ENCODE peak calls at places on chromosome 13, in eight cellular contexts. One of them, this sample, is unnamed.

GRCh38 chr13:61774903-61775302 is 359.3 kb upstream of the PCDH20 start:
- DNase-seq in Right ventricle myocardium superior: no peak
- DNase-seq in adipocyte: no peak
- DNase-seq in endodermal cell: no peak
- DNase-seq in DMS 273 treated with DMSO at 0.1 percent for 48 hours: no peak
- DNase-seq in EL: no peak
- DNase-seq in activated T-helper 1 cell treated with Interleukin-2 at 50 U/mL for 16 hours: no peak
- DNase-seq in stimulated activated CD4-positive, alpha-beta T cell treated with anti-CD3 and anti-CD28 coated beads, Interleukin-4, amount 100 ng/mL, for 24 hours: no peak
- DNase-seq in this sample: no peak

GRCh38 chr13:107203146-107203847 is 635.4 kb upstream of the ARGLU1 start:
- DNase-seq in activated T-helper 1 cell treated with Interleukin-2 at 50 U/mL for 16 hours: no peak
- DNase-seq in DMS 273 treated with DMSO at 0.1 percent for 48 hours: no peak
- DNase-seq in adipocyte: no peak
- DNase-seq in endodermal cell: peak; percentile 82
- DNase-seq in Right ventricle myocardium superior: no peak
- DNase-seq in EL: no peak
- DNase-seq in stimulated activated CD4-positive, alpha-beta T cell treated with anti-CD3 and anti-CD28 coated beads, Interleukin-4, amount 100 ng/mL, for 24 hours: no peak
- DNase-seq in this sample: no peak

GRCh38 chr13:87712012-87712411 is 40.8 kb downstream of the SLITRK5 start:
- DNase-seq in Right ventricle myocardium superior: no peak
- DNase-seq in DMS 273 treated with DMSO at 0.1 percent for 48 hours: no peak
- DNase-seq in adipocyte: no peak
- DNase-seq in activated T-helper 1 cell treated with Interleukin-2 at 50 U/mL for 16 hours: no peak
- DNase-seq in stimulated activated CD4-positive, alpha-beta T cell treated with anti-CD3 and anti-CD28 coated beads, Interleukin-4, amount 100 ng/mL, for 24 hours: no peak
- DNase-seq in endodermal cell: peak; percentile 39
- DNase-seq in EL: no peak
- DNase-seq in this sample: no peak

GRCh38 chr13:23460309-23460708 is 26.8 kb upstream of the SACS start:
- DNase-seq in stimulated activated CD4-positive, alpha-beta T cell treated with anti-CD3 and anti-CD28 coated beads, Interleukin-4, amount 100 ng/mL, for 24 hours: no peak
- DNase-seq in Right ventricle myocardium superior: no peak
- DNase-seq in activated T-helper 1 cell treated with Interleukin-2 at 50 U/mL for 16 hours: no peak
- DNase-seq in adipocyte: no peak
- DNase-seq in EL: no peak
- DNase-seq in DMS 273 treated with DMSO at 0.1 percent for 48 hours: no peak
- DNase-seq in endodermal cell: no peak
- DNase-seq in this sample: no peak

GRCh38 chr13:23905766-23906165 is 8.5 kb upstream of the C1QTNF9B start:
- DNase-seq in stimulated activated CD4-positive, alpha-beta T cell treated with anti-CD3 and anti-CD28 coated beads, Interleukin-4, amount 100 ng/mL, for 24 hours: no peak
- DNase-seq in Right ventricle myocardium superior: no peak
- DNase-seq in adipocyte: no peak
- DNase-seq in DMS 273 treated with DMSO at 0.1 percent for 48 hours: no peak
- DNase-seq in EL: peak; percentile 39
- DNase-seq in endodermal cell: no peak
- DNase-seq in activated T-helper 1 cell treated with Interleukin-2 at 50 U/mL for 16 hours: no peak
- DNase-seq in this sample: no peak

GRCh38 chr13:33279414-33279813 is 6.1 kb downstream of the STARD13 start:
- DNase-seq in activated T-helper 1 cell treated with Interleukin-2 at 50 U/mL for 16 hours: no peak
- DNase-seq in DMS 273 treated with DMSO at 0.1 percent for 48 hours: no peak
- DNase-seq in EL: no peak
- DNase-seq in Right ventricle myocardium superior: no peak
- DNase-seq in endodermal cell: no peak
- DNase-seq in adipocyte: peak; percentile 72
- DNase-seq in stimulated activated CD4-positive, alpha-beta T cell treated with anti-CD3 and anti-CD28 coated beads, Interleukin-4, amount 100 ng/mL, for 24 hours: no peak
- DNase-seq in this sample: no peak

GRCh38 chr13:52454459-52454824 is 836 bp upstream of the CKAP2 start:
- DNase-seq in DMS 273 treated with DMSO at 0.1 percent for 48 hours: no peak
- DNase-seq in stimulated activated CD4-positive, alpha-beta T cell treated with anti-CD3 and anti-CD28 coated beads, Interleukin-4, amount 100 ng/mL, for 24 hours: peak; percentile 12
- DNase-seq in Right ventricle myocardium superior: no peak
- DNase-seq in adipocyte: no peak
- DNase-seq in EL: peak; percentile 9
- DNase-seq in endodermal cell: peak; percentile 59
- DNase-seq in activated T-helper 1 cell treated with Interleukin-2 at 50 U/mL for 16 hours: no peak
- DNase-seq in this sample: no peak

GRCh38 chr13:108176685-108177274 is 38.6 kb downstream of the LIG4 start:
- DNase-seq in EL: peak; percentile 28
- DNase-seq in DMS 273 treated with DMSO at 0.1 percent for 48 hours: no peak
- DNase-seq in adipocyte: peak; percentile 65
- DNase-seq in endodermal cell: peak; percentile 85
- DNase-seq in activated T-helper 1 cell treated with Interleukin-2 at 50 U/mL for 16 hours: no peak
- DNase-seq in Right ventricle myocardium superior: no peak
- DNase-seq in stimulated activated CD4-positive, alpha-beta T cell treated with anti-CD3 and anti-CD28 coated beads, Interleukin-4, amount 100 ng/mL, for 24 hours: peak; percentile 54
- DNase-seq in this sample: no peak

GRCh38 chr13:20080377-20081164 is 80.3 kb downstream of the GJA3 start:
- DNase-seq in EL: no peak
- DNase-seq in adipocyte: no peak
- DNase-seq in DMS 273 treated with DMSO at 0.1 percent for 48 hours: no peak
- DNase-seq in endodermal cell: no peak
- DNase-seq in Right ventricle myocardium superior: no peak
- DNase-seq in activated T-helper 1 cell treated with Interleukin-2 at 50 U/mL for 16 hours: no peak
- DNase-seq in stimulated activated CD4-positive, alpha-beta T cell treated with anti-CD3 and anti-CD28 coated beads, Interleukin-4, amount 100 ng/mL, for 24 hours: no peak
- DNase-seq in this sample: no peak

GRCh38 chr13:22403144-22403543 is 732.3 kb downstream of the FGF9 start:
- DNase-seq in stimulated activated CD4-positive, alpha-beta T cell treated with anti-CD3 and anti-CD28 coated beads, Interleukin-4, amount 100 ng/mL, for 24 hours: no peak
- DNase-seq in Right ventricle myocardium superior: no peak
- DNase-seq in activated T-helper 1 cell treated with Interleukin-2 at 50 U/mL for 16 hours: no peak
- DNase-seq in EL: no peak
- DNase-seq in DMS 273 treated with DMSO at 0.1 percent for 48 hours: no peak
- DNase-seq in adipocyte: no peak
- DNase-seq in endodermal cell: no peak
- DNase-seq in this sample: no peak

GRCh38 chr13:51330741-51331140 is 8.8 kb upstream of the SERPINE3 start:
- DNase-seq in DMS 273 treated with DMSO at 0.1 percent for 48 hours: no peak
- DNase-seq in activated T-helper 1 cell treated with Interleukin-2 at 50 U/mL for 16 hours: no peak
- DNase-seq in stimulated activated CD4-positive, alpha-beta T cell treated with anti-CD3 and anti-CD28 coated beads, Interleukin-4, amount 100 ng/mL, for 24 hours: no peak
- DNase-seq in EL: no peak
- DNase-seq in Right ventricle myocardium superior: no peak
- DNase-seq in adipocyte: no peak
- DNase-seq in endodermal cell: no peak
- DNase-seq in this sample: no peak

GRCh38 chr13:59442946-59443345 is 720.8 kb downstream of the DIAPH3 start:
- DNase-seq in DMS 273 treated with DMSO at 0.1 percent for 48 hours: no peak
- DNase-seq in endodermal cell: no peak
- DNase-seq in stimulated activated CD4-positive, alpha-beta T cell treated with anti-CD3 and anti-CD28 coated beads, Interleukin-4, amount 100 ng/mL, for 24 hours: no peak
- DNase-seq in Right ventricle myocardium superior: no peak
- DNase-seq in adipocyte: peak; percentile 47
- DNase-seq in activated T-helper 1 cell treated with Interleukin-2 at 50 U/mL for 16 hours: no peak
- DNase-seq in EL: no peak
- DNase-seq in this sample: no peak

GRCh38 chr13:46575843-46576242 is 22.9 kb downstream of the LRCH1 start:
- DNase-seq in activated T-helper 1 cell treated with Interleukin-2 at 50 U/mL for 16 hours: no peak
- DNase-seq in endodermal cell: no peak
- DNase-seq in DMS 273 treated with DMSO at 0.1 percent for 48 hours: no peak
- DNase-seq in Right ventricle myocardium superior: no peak
- DNase-seq in stimulated activated CD4-positive, alpha-beta T cell treated with anti-CD3 and anti-CD28 coated beads, Interleukin-4, amount 100 ng/mL, for 24 hours: no peak
- DNase-seq in adipocyte: peak; percentile 63
- DNase-seq in EL: peak; percentile 92
- DNase-seq in this sample: no peak

GRCh38 chr13:75181906-75182305 is 300.1 kb downstream of the TBC1D4 start:
- DNase-seq in activated T-helper 1 cell treated with Interleukin-2 at 50 U/mL for 16 hours: no peak
- DNase-seq in DMS 273 treated with DMSO at 0.1 percent for 48 hours: no peak
- DNase-seq in endodermal cell: no peak
- DNase-seq in stimulated activated CD4-positive, alpha-beta T cell treated with anti-CD3 and anti-CD28 coated beads, Interleukin-4, amount 100 ng/mL, for 24 hours: no peak
- DNase-seq in EL: peak; percentile 95
- DNase-seq in adipocyte: peak; percentile 77
- DNase-seq in Right ventricle myocardium superior: no peak
- DNase-seq in this sample: no peak

GRCh38 chr13:47457631-47458030 is 543.4 kb downstream of the SUCLA2 start:
- DNase-seq in EL: peak; percentile 48
- DNase-seq in stimulated activated CD4-positive, alpha-beta T cell treated with anti-CD3 and anti-CD28 coated beads, Interleukin-4, amount 100 ng/mL, for 24 hours: no peak
- DNase-seq in DMS 273 treated with DMSO at 0.1 percent for 48 hours: no peak
- DNase-seq in endodermal cell: no peak
- DNase-seq in activated T-helper 1 cell treated with Interleukin-2 at 50 U/mL for 16 hours: no peak
- DNase-seq in Right ventricle myocardium superior: no peak
- DNase-seq in adipocyte: no peak
- DNase-seq in this sample: no peak